ENCODE peak calls at places on chromosomes 4 and X, in seven cellular contexts. Z, A, Y, J, G, L and E are unnamed samples.

GRCh38 chr4:121764702-121765367 is at the start of gene SMIM43:
- DNase-seq in L (no peak), Z (peak), G (no peak), Y (peak), J (peak), A (peak), E (no peak)

GRCh38 chr4:663438-664428 is 10.3 kb downstream of the ATP5ME start:
- DNase-seq in J (peak), Z (no peak), Y (no peak), L (no peak), G (no peak), A (peak), E (no peak)

GRCh38 chr4:48268956-48269860 is at the start of gene TEC:
- DNase-seq in J (peak), Y (peak), Z (peak), A (peak), G (peak), L (no peak), E (no peak)

GRCh38 chrX:14673764-14674163 is 144.4 kb downstream of the GLRA2 start:
- DNase-seq in A (no peak), J (peak), Z (peak), Y (peak), G (peak), L (peak), E (peak)

GRCh38 chr4:5821665-5822358 is 71.1 kb downstream of the CRMP1 start:
- DNase-seq in A (peak), Z (no peak), Y (no peak), G (peak), J (no peak), L (no peak), E (no peak)

GRCh38 chrX:13868481-13869040 is 51.7 kb upstream of the GPM6B start:
- DNase-seq in G (no peak), J (no peak), Z (no peak), Y (peak), L (no peak), A (no peak), E (peak)

GRCh38 chr4:22460266-22460665 is 55.6 kb downstream of the ADGRA3 start:
- DNase-seq in Y (no peak), G (no peak), Z (no peak), J (no peak), L (no peak), A (no peak), E (no peak)

GRCh38 chrX:154710309-154710708 is 40.6 kb downstream of the GAB3 start:
- DNase-seq in L (no peak), J (no peak), Y (no peak), Z (no peak), A (peak), G (no peak), E (no peak)

GRCh38 chr4:128386761-128387599 is 99.4 kb upstream of the PGRMC2 start:
- DNase-seq in J (peak), L (no peak), G (peak), Y (peak), A (no peak), Z (peak), E (peak)

GRCh38 chr4:118968006-118968405 is 79.4 kb downstream of the SYNPO2 start:
- DNase-seq in Y (peak), G (no peak), Z (peak), J (peak), L (peak), A (peak), E (peak)

GRCh38 chr4:25011135-25011866 is 19.4 kb downstream of the LGI2 start:
- DNase-seq in A (no peak), J (peak), L (no peak), G (no peak), Y (no peak), Z (no peak), E (no peak)

GRCh38 chr4:122827899-122828601 is 1.4 kb downstream of the FGF2 start:
- DNase-seq in J (peak), Z (peak), Y (peak), L (peak), A (peak), G (no peak), E (peak)

GRCh38 chr4:31613946-31614623 is 893.9 kb downstream of the PCDH7 start:
- DNase-seq in Y (peak), J (no peak), Z (no peak), G (no peak), A (no peak), L (no peak), E (peak)

GRCh38 chr4:184252136-184253071 is 34.7 kb upstream of the ENPP6 start:
- DNase-seq in L (no peak), Z (no peak), J (no peak), Y (no peak), G (no peak), A (no peak), E (no peak)

GRCh38 chr4:80213117-80213815 is 16.0 kb downstream of the PRDM8 start:
- DNase-seq in A (no peak), Y (peak), Z (no peak), G (no peak), J (no peak), L (no peak), E (peak)

GRCh38 chr4:178823673-178824072 is 1381.4 kb upstream of the AGA start:
- DNase-seq in J (no peak), L (no peak), A (no peak), G (no peak), Y (peak), Z (no peak), E (peak)

GRCh38 chrX:43940811-43941210 is 32.4 kb downstream of the NDP start:
- DNase-seq in L (no peak), G (no peak), Z (peak), Y (peak), J (peak), A (peak), E (peak)

GRCh38 chr4:35793045-35793722 is 451.1 kb downstream of the ARAP2 start:
- DNase-seq in Z (no peak), A (no peak), G (no peak), Y (peak), L (no peak), J (no peak), E (peak)

GRCh38 chrX:2500091-2500680 is 590 bp downstream of the DHRSX start:
- DNase-seq in A (peak), L (no peak), Y (peak), Z (peak), G (no peak), J (peak), E (peak)

GRCh38 chr4:20249333-20249732 is 2.4 kb upstream of the SLIT2 start:
- DNase-seq in J (peak), A (no peak), Y (peak), Z (peak), G (peak), L (no peak), E (peak)

GRCh38 chr4:124275-125081 is at the start of gene ZNF718:
- DNase-seq in Y (peak), G (no peak), J (peak), A (peak), Z (peak), L (peak), E (peak)

GRCh38 chr4:92270908-92271307 is 32.9 kb upstream of the GRID2 start:
- DNase-seq in Y (no peak), Z (no peak), G (peak), A (peak), L (no peak), J (no peak), E (no peak)

GRCh38 chr4:28730304-28730703 is 1869.7 kb downstream of the STIM2 start:
- DNase-seq in A (no peak), J (no peak), L (no peak), G (no peak), Z (no peak), Y (no peak), E (no peak)

GRCh38 chr4:124883642-124884041 is 171.1 kb upstream of the ANKRD50 start:
- DNase-seq in A (no peak), J (no peak), L (no peak), Y (peak), Z (peak), G (no peak), E (peak)

GRCh38 chrX:74493806-74494205 is 72.5 kb downstream of the SLC16A2 start:
- DNase-seq in J (no peak), L (no peak), A (peak), Z (no peak), G (no peak), Y (no peak), E (no peak)

GRCh38 chr4:15878011-15878410 is 60.5 kb downstream of the FGFBP1 start:
- DNase-seq in J (no peak), G (no peak), Y (no peak), A (no peak), Z (no peak), L (no peak), E (no peak)

GRCh38 chr4:48660347-48660746 is 119.7 kb downstream of the FRYL start:
- DNase-seq in Y (no peak), Z (no peak), L (no peak), A (no peak), J (no peak), G (no peak), E (no peak)

GRCh38 chrX:69055193-69055592 is 110.1 kb downstream of the PJA1 start:
- DNase-seq in Y (no peak), A (no peak), G (no peak), L (no peak), J (no peak), Z (no peak), E (no peak)

GRCh38 chr4:76990288-76991080 is 40.9 kb downstream of the SEPTIN11 start:
- DNase-seq in J (no peak), A (no peak), Z (no peak), G (no peak), Y (peak), L (no peak), E (peak)

GRCh38 chrX:44946771-44947170 is 73.8 kb downstream of the KDM6A start:
- DNase-seq in A (no peak), J (no peak), L (no peak), Y (peak), Z (peak), G (no peak), E (peak)

GRCh38 chrX:76159453-76159852 is 13.4 kb upstream of the PBDC1 start:
- DNase-seq in A (peak), Z (no peak), J (no peak), Y (no peak), G (no peak), L (no peak), E (no peak)

GRCh38 chr4:135775909-135776308 is 1574.3 kb upstream of the PABPC4L start:
- DNase-seq in L (no peak), G (no peak), J (no peak), A (no peak), Y (no peak), Z (no peak), E (no peak)

GRCh38 chrX:140503714-140504351 is 1.0 kb downstream of the SOX3 start:
- DNase-seq in Y (peak), J (peak), G (no peak), Z (peak), A (peak), L (no peak), E (peak)

GRCh38 chrX:140501940-140502468 is 2.9 kb downstream of the SOX3 start:
- DNase-seq in G (no peak), Y (no peak), L (no peak), Z (no peak), A (peak), J (no peak), E (no peak)

GRCh38 chrX:140503230-140503585 is 1.7 kb downstream of the SOX3 start:
- DNase-seq in A (no peak), Y (no peak), Z (no peak), G (no peak), L (no peak), J (no peak), E (no peak)

GRCh38 chrX:140501321-140501720 is 3.5 kb downstream of the SOX3 start:
- DNase-seq in G (no peak), J (no peak), Z (no peak), A (peak), L (no peak), Y (no peak), E (no peak)

DNA sequence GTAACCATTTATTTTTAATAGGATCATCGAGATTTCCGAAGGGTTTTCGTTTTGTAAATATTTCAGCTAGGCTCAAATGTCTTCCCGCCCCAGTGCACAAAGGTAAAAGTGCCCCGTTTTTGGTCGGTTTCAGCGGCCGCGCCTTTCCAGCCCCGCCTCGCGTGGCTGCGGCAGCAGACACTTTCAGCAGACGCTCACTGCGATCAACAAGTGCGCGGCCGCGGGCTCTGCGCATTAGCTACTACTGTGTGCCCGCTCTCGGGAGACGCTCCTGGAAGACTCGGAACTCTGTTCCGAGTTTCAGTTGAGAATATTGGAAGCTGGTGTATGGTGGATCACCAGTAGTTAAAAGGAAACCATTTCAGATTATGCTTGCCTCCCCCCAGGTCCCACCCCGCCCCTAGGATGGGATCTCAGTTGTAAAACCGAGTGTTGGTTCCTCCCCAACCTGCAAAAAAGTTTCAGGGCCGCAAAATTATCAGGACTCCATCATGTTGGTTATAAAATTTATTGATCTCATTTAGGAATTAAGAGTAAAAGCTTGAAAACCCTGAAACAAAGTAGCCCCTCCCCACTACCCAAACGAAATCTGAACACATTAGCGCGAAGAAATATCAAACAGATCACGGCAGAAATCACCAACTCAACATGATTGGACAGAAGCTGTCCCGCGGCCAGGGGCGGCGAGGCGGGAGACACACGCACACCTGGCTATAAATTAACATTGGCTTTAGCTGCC is 2.2 kb downstream of the SOX3 start:
- DNase-seq in Z (no peak), L (no peak), G (no peak), A (no peak), Y (no peak), J (no peak), E (no peak)
- TF ChIP-seq EZH2 in Z (peak), L (no peak), G (no peak), A (peak), Y (no peak), J (peak), E (peak)

DNA sequence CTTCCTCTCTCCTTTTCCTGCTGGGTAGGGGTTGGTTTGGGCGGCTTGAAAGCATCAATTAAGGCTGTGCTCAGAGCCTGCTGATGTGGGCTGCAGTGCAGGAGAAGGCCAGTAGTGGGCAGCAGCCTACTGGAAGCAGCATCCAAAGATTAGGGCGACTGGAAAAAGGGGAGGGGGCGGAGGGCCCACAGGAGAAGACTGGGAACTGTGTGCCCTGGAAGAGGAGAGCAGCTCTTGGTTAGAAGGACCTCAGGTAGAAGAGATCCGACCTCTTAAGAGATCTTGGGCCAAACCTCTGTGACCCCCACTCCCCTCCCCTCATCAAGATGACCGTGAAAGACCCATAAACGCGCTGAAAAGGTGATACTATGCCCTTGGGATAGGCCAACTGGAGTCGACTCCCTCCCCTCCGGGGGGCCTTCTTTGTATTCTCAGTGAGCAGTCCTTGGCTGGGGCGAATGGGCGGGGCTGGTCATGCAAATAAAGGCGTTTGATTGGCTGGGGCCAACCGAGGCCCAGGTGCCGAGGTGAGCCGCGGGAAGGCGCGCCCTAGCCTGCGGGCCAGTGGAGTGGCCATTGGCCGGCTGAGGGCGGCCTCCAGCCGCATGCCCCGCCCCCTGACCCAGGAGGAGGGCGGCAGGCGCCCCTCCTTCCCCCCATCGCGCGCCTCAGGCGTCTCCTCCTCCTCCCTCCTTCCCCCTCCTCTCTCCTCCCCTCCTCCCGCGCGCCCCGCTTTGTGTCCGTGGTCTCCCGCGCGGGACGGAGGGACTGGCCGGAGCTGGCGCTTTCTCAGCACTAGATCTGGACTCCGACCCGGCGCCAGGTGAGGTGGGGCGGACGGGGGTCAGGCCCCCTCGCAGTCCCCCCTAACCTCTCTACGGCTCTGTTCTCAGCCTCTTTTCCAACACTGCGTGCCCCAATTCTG is 10.1 kb downstream of the DLG3 start:
- DNase-seq in G (peak), J (peak), Z (peak), L (no peak), Y (peak), A (peak), E (peak)
- H3K4me3 ChIP-seq in G (peak), J (peak), Z (peak), L (peak), Y (peak), A (peak), E (peak)

GRCh38 chr4:74969507-74970474 is 36.9 kb downstream of the PARM1 start:
- DNase-seq in L (no peak), G (no peak), Y (no peak), J (peak), A (peak), Z (no peak), E (no peak)
- TF ChIP-seq CTCF in L (no peak), G (peak), Y (no peak), J (peak), A (peak), Z (no peak), E (no peak)

DNA sequence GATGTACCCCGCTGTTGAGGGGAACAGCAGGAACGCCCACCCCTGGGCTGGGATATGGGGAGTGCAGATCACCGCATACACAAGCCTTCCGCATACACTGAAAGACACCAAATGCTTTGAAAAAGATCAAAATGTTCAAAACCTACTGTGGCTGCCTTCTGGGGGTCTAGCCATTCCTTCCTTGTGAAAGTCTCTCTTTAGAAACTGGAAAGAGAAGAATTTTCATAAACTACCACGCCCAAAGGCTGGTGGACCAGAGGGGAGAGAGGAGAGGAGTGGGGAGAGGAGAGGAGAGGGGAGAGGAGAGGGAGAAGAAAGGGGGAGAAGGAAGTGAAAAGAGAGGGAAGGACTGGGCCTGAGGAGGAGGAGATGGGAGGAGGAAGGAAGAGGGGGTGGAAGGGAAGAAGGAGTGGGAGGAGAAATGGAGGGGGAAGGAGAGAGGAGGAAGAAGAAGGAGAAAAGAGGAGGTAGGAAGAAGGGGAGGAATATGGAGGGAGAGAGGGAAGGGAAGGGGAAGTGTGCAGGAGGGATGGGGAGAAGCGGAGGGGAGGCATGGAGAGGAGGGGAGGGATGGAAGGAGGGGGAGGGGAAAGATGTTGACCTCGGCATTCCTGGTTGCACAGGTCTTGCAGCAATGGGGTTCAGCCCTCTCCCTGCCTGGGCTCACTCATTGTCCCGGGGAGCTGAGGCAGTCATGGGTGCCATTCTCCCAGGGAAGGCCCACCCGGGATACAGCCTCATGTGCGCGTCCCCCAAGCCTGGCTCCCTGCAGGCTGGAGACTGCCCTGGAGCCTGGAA is 5.5 kb upstream of the HMX1 start:
- DNase-seq in G (no peak), A (peak), J (no peak), Z (no peak), Y (no peak), L (no peak), E (no peak)
- TF ChIP-seq EZH2 in G (no peak), A (peak), J (no peak), Z (no peak), Y (no peak), L (no peak), E (no peak)

DNA sequence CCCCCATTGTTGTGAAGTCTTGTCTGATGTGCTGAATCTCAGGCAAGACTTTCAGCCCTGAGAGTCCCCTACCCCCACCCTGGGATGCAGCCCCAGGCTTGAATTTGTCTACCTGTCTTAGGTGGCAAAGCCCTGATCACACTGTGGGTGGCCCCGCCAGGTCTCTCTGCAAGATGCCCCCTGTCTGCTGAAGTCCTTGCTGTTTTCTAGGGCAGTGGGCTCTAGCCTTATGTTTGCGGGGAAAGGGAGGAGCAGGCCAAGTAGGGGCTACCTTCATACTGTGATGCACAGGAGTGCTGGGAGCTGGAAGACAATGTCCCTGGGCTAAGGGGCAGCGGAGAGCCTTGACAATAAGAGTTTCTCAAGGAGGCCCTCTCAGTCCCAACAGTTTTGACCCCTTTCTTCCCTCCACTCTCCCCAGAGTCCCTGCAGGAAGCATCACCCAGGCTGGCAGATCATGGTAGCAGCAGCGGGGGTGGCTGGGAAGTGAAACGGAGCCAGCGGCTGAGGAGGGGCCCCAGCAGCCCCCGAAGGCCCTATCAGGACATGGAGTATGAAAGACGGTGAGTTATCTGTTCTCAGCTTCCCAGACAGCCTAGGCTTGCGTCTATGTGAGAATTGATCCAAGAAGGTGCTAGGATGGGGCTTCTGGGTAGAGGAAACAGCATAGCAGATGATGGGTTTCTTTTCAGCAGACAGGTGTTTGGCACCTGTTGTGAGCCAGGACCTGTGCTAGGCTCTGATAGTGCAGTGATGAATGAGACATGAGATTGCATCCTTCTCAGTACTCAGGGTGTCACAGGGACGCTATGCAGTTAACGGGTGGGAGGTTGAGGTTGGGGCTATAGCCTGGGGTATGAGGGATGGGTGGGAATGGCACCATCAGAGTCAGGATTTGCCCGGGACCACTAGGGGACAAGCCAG is 2.2 kb downstream of the RBM10 start:
- DNase-seq in G (no peak), Y (no peak), A (no peak), J (no peak), Z (no peak), L (no peak), E (no peak)
- H3K4me3 ChIP-seq in G (peak), Y (peak), A (peak), J (no peak), Z (peak), L (peak), E (peak)

GRCh38 chr4:99120501-99120900 is 23.6 kb downstream of the ADH4 start:
- DNase-seq in J (no peak), Y (no peak), Z (no peak), A (no peak), G (no peak), L (no peak), E (no peak)

GRCh38 chr4:99117876-99118693 is 26.0 kb downstream of the ADH4 start:
- DNase-seq in A (peak), Y (no peak), L (no peak), G (no peak), Z (peak), J (peak), E (no peak)
- TF ChIP-seq CTCF in A (no peak), Y (peak), L (peak), G (peak), Z (no peak), J (peak), E (peak)